ENCODE peak calls at places on chromosomes 16 and 17, in four cellular contexts. S is activated T-cell treated with anti-CD3 and anti-CD28 coated beads for 4 hours; R is stimulated activated CD4-positive, alpha-beta T cell treated with anti-CD3 and anti-CD28 coated beads, Interleukin-1b, Interleukin-23, amount 100 ng/mL, for 4 hours; U is heart left ventricle. H is an unnamed sample.

GRCh38 chr16:590165-590874 is 454 bp downstream of the RAB40C start:
- DNase-seq in S (no peak), R (no peak), U (no peak), H (no peak)

GRCh38 chr16:75238132-75238852 is 13.1 kb downstream of the BCAR1 start:
- DNase-seq in S (no peak), R (no peak), U (peak; percentile 87), H (no peak)

GRCh38 chr17:75707096-75707720 is 14.1 kb upstream of the ITGB4 start:
- DNase-seq in S (no peak), R (no peak), U (peak; percentile 66), H (no peak)

GRCh38 chr17:40511667-40512221 is 10.3 kb upstream of the TNS4 start:
- DNase-seq in S (no peak), R (no peak), U (no peak), H (no peak)

GRCh38 chr16:14324581-14324980 is 253.5 kb downstream of the MRTFB start:
- DNase-seq in S (no peak), R (no peak), U (no peak), H (no peak)

GRCh38 chr16:80063028-80063767 is 462.7 kb upstream of the MAF start:
- DNase-seq in S (no peak), R (no peak), U (no peak), H (no peak)

GRCh38 chr17:82257473-82257872 is 16.0 kb downstream of the CSNK1D start:
- DNase-seq in S (peak; percentile 47), R (peak; percentile 45), U (no peak), H (no peak)

GRCh38 chr16:3514621-3515020 is 13.8 kb downstream of the CLUAP1 start:
- DNase-seq in S (no peak), R (no peak), U (no peak), H (no peak)

GRCh38 chr17:80908206-80908605 is 83.4 kb upstream of the CHMP6 start:
- DNase-seq in S (no peak), R (no peak), U (no peak), H (no peak)

GRCh38 chr17:73630531-73630930 is 13.7 kb downstream of the SDK2 start:
- DNase-seq in S (no peak), R (no peak), U (no peak), H (no peak)

GRCh38 chr16:66274335-66275110 is 92.0 kb upstream of the CDH5 start:
- DNase-seq in S (no peak), R (no peak), U (no peak), H (no peak)

GRCh38 chr17:27650836-27651235 is 19.8 kb downstream of the LGALS9 start:
- DNase-seq in S (no peak), R (no peak), U (no peak), H (no peak)

GRCh38 chr16:19001788-19002187 is 18.1 kb downstream of the TMC7 start:
- DNase-seq in S (no peak), R (no peak), U (no peak), H (no peak)

GRCh38 chr17:70067104-70067503 is 7.9 kb upstream of the KCNJ16 start:
- DNase-seq in S (no peak), R (no peak), U (no peak), H (no peak)

H was measured in GM12864.